ENCODE peak calls at places on chromosome 19, in four cellular contexts. One of them, this sample, is unnamed.
A peak's percentile ranks its signal among the peaks of the same experiment; 100 is the strongest.

GRCh38 chr19:12162513-12162881 is 399 bp upstream of the ZNF136 start:
- DNase-seq in heart right ventricle: no peak
- DNase-seq in spleen: no peak
- DNase-seq in brain microvascular endothelial cell: no peak
- DNase-seq in this sample: no peak

GRCh38 chr19:15101479-15102082 is 5.6 kb upstream of the SYDE1 start:
- DNase-seq in brain microvascular endothelial cell: peak; percentile 53
- DNase-seq in spleen: no peak
- DNase-seq in heart right ventricle: no peak
- DNase-seq in this sample: no peak

GRCh38 chr19:35757231-35757748 is 461 bp upstream of the HSPB6 start:
- DNase-seq in spleen: peak; percentile 87
- DNase-seq in brain microvascular endothelial cell: peak; percentile 93
- DNase-seq in heart right ventricle: peak; percentile 90
- DNase-seq in this sample: no peak

GRCh38 chr19:38394488-38394887 is 6.0 kb downstream of the SPRED3 start:
- DNase-seq in brain microvascular endothelial cell: peak; percentile 25
- DNase-seq in spleen: peak; percentile 83
- DNase-seq in heart right ventricle: no peak
- DNase-seq in this sample: no peak

GRCh38 chr19:20167020-20167644 is at the start of gene ZNF486:
- DNase-seq in brain microvascular endothelial cell: peak; percentile 98
- DNase-seq in heart right ventricle: peak; percentile 97
- DNase-seq in spleen: peak; percentile 93
- DNase-seq in this sample: peak; percentile 94

GRCh38 chr19:10209305-10209704 is 14.6 kb upstream of the DNMT1 start:
- DNase-seq in spleen: no peak
- DNase-seq in brain microvascular endothelial cell: peak; percentile 43
- DNase-seq in heart right ventricle: no peak
- DNase-seq in this sample: no peak

GRCh38 chr19:54551950-54552912 is 21.4 kb upstream of the LILRA2 start:
- DNase-seq in brain microvascular endothelial cell: no peak
- DNase-seq in spleen: no peak
- DNase-seq in heart right ventricle: peak; percentile 12
- DNase-seq in this sample: no peak

GRCh38 chr19:7883105-7883504 is 5.2 kb upstream of the LRRC8E start:
- DNase-seq in heart right ventricle: no peak
- DNase-seq in spleen: no peak
- DNase-seq in brain microvascular endothelial cell: no peak
- DNase-seq in this sample: no peak

GRCh38 chr19:35354898-35355297 is 3.4 kb upstream of the FFAR3 start:
- DNase-seq in brain microvascular endothelial cell: no peak
- DNase-seq in spleen: peak; percentile 54
- DNase-seq in heart right ventricle: no peak
- DNase-seq in this sample: peak; percentile 30

GRCh38 chr19:36225219-36225892 is 10.4 kb downstream of the ZNF146 start:
- DNase-seq in heart right ventricle: no peak
- DNase-seq in spleen: no peak
- DNase-seq in brain microvascular endothelial cell: no peak
- DNase-seq in this sample: no peak

GRCh38 chr19:50607874-50608785 is 31.6 kb downstream of the SYT3 start:
- DNase-seq in spleen: peak; percentile 84
- DNase-seq in heart right ventricle: peak; percentile 54
- DNase-seq in brain microvascular endothelial cell: peak; percentile 73
- DNase-seq in this sample: no peak

GRCh38 chr19:21314676-21315075 is 14.5 kb downstream of the ZNF708 start:
- DNase-seq in heart right ventricle: no peak
- DNase-seq in brain microvascular endothelial cell: no peak
- DNase-seq in spleen: no peak
- DNase-seq in this sample: no peak

GRCh38 chr19:55638864-55639359 is 1.9 kb upstream of the ZNF580 start:
- DNase-seq in spleen: no peak
- DNase-seq in brain microvascular endothelial cell: no peak
- DNase-seq in heart right ventricle: no peak
- DNase-seq in this sample: no peak

GRCh38 chr19:38711726-38712153 is 32.5 kb downstream of the CAPN12 start:
- DNase-seq in spleen: no peak
- DNase-seq in brain microvascular endothelial cell: peak; percentile 91
- DNase-seq in heart right ventricle: no peak
- DNase-seq in this sample: no peak

GRCh38 chr19:46661735-46662592 is 982 bp upstream of the DACT3 start:
- DNase-seq in heart right ventricle: peak; percentile 83
- DNase-seq in spleen: peak; percentile 91
- DNase-seq in brain microvascular endothelial cell: peak; percentile 88
- DNase-seq in this sample: no peak

GRCh38 chr19:33233056-33233873 is 7.6 kb upstream of the SLC7A10 start:
- DNase-seq in spleen: peak; percentile 3
- DNase-seq in brain microvascular endothelial cell: no peak
- DNase-seq in heart right ventricle: no peak
- DNase-seq in this sample: peak; percentile 1

GRCh38 chr19:49294401-49294800 is 30.6 kb downstream of the SLC6A16 start:
- DNase-seq in brain microvascular endothelial cell: no peak
- DNase-seq in heart right ventricle: no peak
- DNase-seq in spleen: no peak
- DNase-seq in this sample: no peak

GRCh38 chr19:41564515-41565383 is 11.2 kb upstream of the CEACAM21 start:
- DNase-seq in brain microvascular endothelial cell: no peak
- DNase-seq in spleen: no peak
- DNase-seq in heart right ventricle: peak; percentile 17
- DNase-seq in this sample: peak; percentile 84

GRCh38 chr19:33798701-33799111 is 2.0 kb downstream of the KCTD15 start:
- DNase-seq in brain microvascular endothelial cell: no peak
- DNase-seq in spleen: no peak
- DNase-seq in heart right ventricle: no peak
- DNase-seq in this sample: no peak

GRCh38 chr19:3443840-3444694 is 36.3 kb downstream of the SMIM24 start:
- DNase-seq in brain microvascular endothelial cell: peak; percentile 60
- DNase-seq in spleen: peak; percentile 85
- DNase-seq in heart right ventricle: peak; percentile 76
- DNase-seq in this sample: no peak

DNA sequence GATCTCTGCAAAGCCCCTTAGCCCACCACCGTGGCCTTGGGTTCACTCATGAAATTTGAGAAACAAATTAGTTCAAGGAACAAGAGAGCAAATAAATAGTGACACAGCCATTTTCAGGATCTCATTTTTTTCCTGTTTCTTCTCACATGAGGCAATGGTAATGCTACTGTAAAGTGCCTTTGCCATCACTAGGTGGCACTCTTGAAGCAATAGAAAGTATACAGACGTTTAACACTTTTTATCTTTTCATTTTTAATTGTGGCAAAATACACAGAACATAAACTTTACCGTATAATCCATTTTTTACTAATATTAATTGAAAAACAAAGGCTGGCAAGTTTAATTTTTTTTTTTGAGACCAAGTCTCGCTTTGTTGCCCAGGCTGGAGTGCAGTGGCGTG is 76.9 kb upstream of the ZNF835 start:
- DNase-seq in brain microvascular endothelial cell: peak; percentile 7
- DNase-seq in spleen: no peak
- DNase-seq in heart right ventricle: no peak
- DNase-seq in this sample: no peak
- TF ChIP-seq CTCF in brain microvascular endothelial cell: no peak
- TF ChIP-seq CTCF in spleen: peak; percentile 57
- TF ChIP-seq CTCF in heart right ventricle: peak; percentile 60
- TF ChIP-seq CTCF in this sample: peak; percentile 25

GRCh38 chr19:43105496-43105895 is 23.0 kb upstream of the PSG2 start:
- DNase-seq in brain microvascular endothelial cell: no peak
- DNase-seq in spleen: no peak
- DNase-seq in heart right ventricle: no peak
- DNase-seq in this sample: no peak

DNA sequence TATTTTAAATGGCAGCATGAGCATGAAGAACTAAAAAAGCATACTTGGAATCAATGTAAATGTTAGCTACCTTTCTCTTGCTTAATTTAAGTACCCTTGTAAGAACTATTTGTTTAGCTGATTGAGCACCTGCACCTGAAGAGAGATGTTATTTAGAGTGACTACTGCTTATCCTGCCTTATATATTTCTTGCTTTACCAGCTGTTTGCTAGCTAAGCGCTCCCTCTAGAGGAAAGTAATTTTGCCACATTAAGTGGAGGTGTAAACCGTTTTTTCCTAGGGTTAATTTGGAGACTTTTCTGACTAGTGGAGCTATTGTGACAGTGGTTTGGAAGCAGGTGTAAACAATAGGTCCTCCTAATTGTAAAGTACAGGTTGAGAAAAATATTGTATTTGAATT is 19.4 kb upstream of the PSG2 start:
- DNase-seq in heart right ventricle: no peak
- DNase-seq in brain microvascular endothelial cell: no peak
- DNase-seq in spleen: no peak
- DNase-seq in this sample: no peak
- TF ChIP-seq CTCF in heart right ventricle: no peak
- TF ChIP-seq CTCF in brain microvascular endothelial cell: no peak
- TF ChIP-seq CTCF in spleen: no peak
- TF ChIP-seq CTCF in this sample: no peak

DNA sequence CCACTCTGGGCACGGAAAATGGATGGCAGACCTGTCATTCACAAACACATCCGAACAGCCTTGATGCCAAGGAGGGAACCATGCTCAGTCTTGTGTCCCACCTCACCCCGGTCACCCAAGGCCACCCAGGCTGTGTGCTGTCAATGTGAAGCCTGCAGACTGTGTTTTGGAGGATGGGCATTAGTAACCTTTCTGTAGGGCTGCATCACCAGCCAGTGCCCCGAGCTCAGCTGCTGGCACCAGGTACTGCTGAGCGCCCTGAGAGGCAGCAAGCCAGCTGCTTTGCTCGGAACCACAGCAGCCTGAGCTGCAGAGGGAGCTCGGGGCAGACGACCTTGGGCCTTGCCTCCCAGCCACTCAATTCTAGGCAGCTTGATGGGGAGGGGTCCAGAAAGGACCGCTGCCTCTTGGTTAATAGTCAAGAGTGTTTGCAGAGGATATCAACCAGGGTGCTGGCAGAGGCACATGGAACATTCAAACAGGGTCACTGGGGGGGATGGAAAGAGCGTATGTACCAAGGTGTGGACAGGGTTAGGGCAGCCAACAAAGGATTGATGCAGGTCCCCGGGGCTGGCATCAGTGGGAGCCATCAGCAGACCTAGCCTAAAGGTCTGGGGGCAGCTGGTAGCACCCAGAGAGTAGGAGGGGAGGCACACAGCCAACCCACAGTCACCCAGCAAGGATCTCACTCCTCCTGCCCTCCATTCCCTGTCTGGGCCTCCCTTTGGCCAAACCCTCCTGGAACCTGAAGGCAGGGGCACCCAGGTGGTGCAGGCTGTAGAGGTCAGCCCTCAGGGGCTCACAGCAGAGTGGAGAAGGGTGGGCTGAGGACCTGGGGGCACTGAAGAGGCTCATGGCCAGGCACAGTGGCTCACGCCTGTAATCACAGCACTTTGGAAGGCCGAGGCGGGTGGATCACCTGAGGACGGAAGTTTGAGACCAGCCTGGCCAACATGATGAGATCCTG is 8.1 kb downstream of the VSTM2B start:
- DNase-seq in spleen: peak; percentile 52
- DNase-seq in brain microvascular endothelial cell: no peak
- DNase-seq in heart right ventricle: no peak
- DNase-seq in this sample: peak; percentile 58
- TF ChIP-seq CTCF in spleen: no peak
- TF ChIP-seq CTCF in brain microvascular endothelial cell: no peak
- TF ChIP-seq CTCF in heart right ventricle: no peak
- TF ChIP-seq CTCF in this sample: no peak

DNA sequence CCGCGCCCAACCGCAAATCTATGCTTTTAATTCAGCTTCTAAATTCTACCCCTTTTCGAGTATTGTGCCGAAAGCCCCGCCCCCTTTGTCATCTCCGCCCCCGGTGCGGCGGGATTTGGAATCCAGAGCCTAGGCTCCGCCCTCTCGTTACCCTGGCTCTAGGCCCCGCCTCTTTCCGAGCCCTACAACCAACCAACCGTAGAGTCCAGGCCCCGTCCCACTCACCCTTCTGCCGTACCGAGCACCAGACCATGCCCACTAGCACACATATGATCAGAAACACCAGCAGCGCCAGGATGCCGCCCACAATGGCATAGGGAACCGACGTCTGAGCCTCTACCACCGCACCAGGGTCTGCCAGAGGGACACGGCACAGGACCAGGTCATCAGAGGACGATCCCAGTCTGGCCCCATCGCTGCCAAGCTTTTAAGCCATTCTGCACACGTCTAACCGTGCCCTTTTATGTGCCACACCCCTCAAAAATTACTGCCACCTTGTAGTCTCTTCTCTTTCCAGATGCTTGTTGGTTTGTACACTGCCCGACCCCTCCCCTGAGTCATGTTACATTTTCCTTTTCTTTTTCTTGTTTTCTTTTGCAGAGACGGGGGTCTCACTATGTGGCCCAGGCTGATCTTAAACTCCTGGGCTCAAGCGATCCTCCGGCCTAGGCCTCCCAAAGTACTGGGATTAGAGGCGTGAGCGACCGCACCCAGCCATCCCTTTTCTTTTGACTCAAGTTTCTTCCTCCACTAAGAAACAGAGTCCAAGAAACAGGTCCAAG is 4.7 kb upstream of the ZNF428 start:
- DNase-seq in brain microvascular endothelial cell: no peak
- DNase-seq in heart right ventricle: no peak
- DNase-seq in spleen: no peak
- DNase-seq in this sample: no peak
- TF ChIP-seq CTCF in brain microvascular endothelial cell: no peak
- TF ChIP-seq CTCF in heart right ventricle: no peak
- TF ChIP-seq CTCF in spleen: no peak
- TF ChIP-seq CTCF in this sample: no peak

GRCh38 chr19:17780781-17781180 is 14.2 kb upstream of the B3GNT3 start:
- DNase-seq in heart right ventricle: no peak
- DNase-seq in brain microvascular endothelial cell: no peak
- DNase-seq in spleen: no peak
- DNase-seq in this sample: no peak

GRCh38 chr19:17777840-17778620 is 16.9 kb upstream of the B3GNT3 start:
- DNase-seq in brain microvascular endothelial cell: peak; percentile 61
- DNase-seq in spleen: peak; percentile 92
- DNase-seq in heart right ventricle: no peak
- DNase-seq in this sample: no peak

GRCh38 chr19:17779281-17779930 is 15.5 kb upstream of the B3GNT3 start:
- DNase-seq in heart right ventricle: peak; percentile 36
- DNase-seq in brain microvascular endothelial cell: no peak
- DNase-seq in spleen: peak; percentile 87
- DNase-seq in this sample: no peak

GRCh38 chr19:17775991-17776803 is 18.7 kb upstream of the B3GNT3 start:
- DNase-seq in heart right ventricle: no peak
- DNase-seq in spleen: peak; percentile 85
- DNase-seq in brain microvascular endothelial cell: no peak
- DNase-seq in this sample: no peak

DNA sequence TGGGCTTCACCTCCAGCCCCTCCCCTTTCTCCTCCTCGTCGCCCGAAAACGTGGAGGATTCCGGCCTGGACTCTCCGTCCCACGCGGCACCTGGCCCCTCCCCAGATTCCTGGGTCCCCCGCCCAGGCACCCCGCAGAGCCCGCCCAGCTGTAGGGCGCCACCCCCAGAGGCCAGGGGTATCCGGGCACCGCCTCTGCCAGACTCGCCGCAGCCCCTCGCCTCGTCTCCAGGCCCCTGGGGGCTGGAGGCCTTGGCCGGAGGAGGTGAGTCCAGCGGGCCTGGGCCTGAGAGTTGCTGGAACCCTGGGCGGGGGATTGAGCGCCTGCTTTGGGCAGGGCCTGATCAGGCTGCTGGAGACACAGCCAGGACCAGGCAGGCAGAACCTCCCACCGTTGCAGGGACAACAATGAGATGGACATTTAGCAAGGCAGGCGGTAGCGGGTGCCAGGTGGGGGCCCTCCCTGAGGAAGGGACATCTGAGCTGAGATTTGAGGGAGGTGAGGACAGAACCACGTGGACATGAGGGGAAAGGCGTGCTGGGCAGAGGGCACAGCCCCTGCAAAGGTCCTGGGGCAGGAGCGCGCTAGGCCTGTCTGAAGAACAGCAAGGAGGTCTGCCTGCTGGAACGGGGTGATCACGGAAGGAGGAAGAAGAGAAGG is 16.2 kb upstream of the B3GNT3 start:
- DNase-seq in heart right ventricle: no peak
- DNase-seq in brain microvascular endothelial cell: no peak
- DNase-seq in spleen: peak; percentile 86
- DNase-seq in this sample: no peak
- TF ChIP-seq CTCF in heart right ventricle: no peak
- TF ChIP-seq CTCF in brain microvascular endothelial cell: no peak
- TF ChIP-seq CTCF in spleen: no peak
- TF ChIP-seq CTCF in this sample: no peak